ENCODE peak calls at places on chromosomes 1 and 21, in four cellular contexts. W, T, B and J are unnamed samples.

GRCh38 chr1:91617242-91617837 is 116.7 kb downstream of the CDC7 start:
- DNase-seq in W (peak), T (peak), B (no peak), J (no peak)

GRCh38 chr1:24929091-24929875 is 793 bp downstream of the RUNX3 start:
- DNase-seq in W (no peak), T (peak), B (no peak), J (peak)

GRCh38 chr1:203268901-203269653 is 36.2 kb upstream of the BTG2 start:
- DNase-seq in W (peak), T (peak), B (no peak), J (peak)

GRCh38 chr21:17461582-17461981 is 51.3 kb upstream of the CXADR start:
- DNase-seq in W (no peak), T (no peak), B (no peak), J (no peak)

GRCh38 chr1:236413688-236414087 is 19.6 kb downstream of the EDARADD start:
- DNase-seq in W (no peak), T (no peak), B (no peak), J (no peak)

GRCh38 chr1:89608627-89609338 is 24.1 kb upstream of the LRRC8C start:
- DNase-seq in W (no peak), T (no peak), B (no peak), J (peak)

GRCh38 chr1:243432136-243432535 is 176.3 kb downstream of the SDCCAG8 start:
- DNase-seq in W (no peak), T (peak), B (no peak), J (no peak)

GRCh38 chr1:179036844-179037465 is 11.3 kb downstream of the FAM20B start:
- DNase-seq in W (no peak), T (no peak), B (no peak), J (no peak)

GRCh38 chr1:200130552-200130951 is 103.0 kb downstream of the NR5A2 start:
- DNase-seq in W (no peak), T (no peak), B (no peak), J (no peak)

GRCh38 chr1:230208619-230209261 is 141.7 kb downstream of the GALNT2 start:
- DNase-seq in W (no peak), T (no peak), B (peak), J (no peak)

GRCh38 chr1:15034656-15035055 is 118.9 kb upstream of the TMEM51 start:
- DNase-seq in W (no peak), T (no peak), B (no peak), J (no peak)

GRCh38 chr1:26450906-26451305 is 18.8 kb downstream of the DHDDS start:
- DNase-seq in W (no peak), T (no peak), B (no peak), J (no peak)

GRCh38 chr1:3003039-3003940 is 18.0 kb upstream of the ACTRT2 start:
- DNase-seq in W (no peak), T (no peak), B (no peak), J (no peak)

GRCh38 chr1:112807117-112807516 is 92.0 kb upstream of the PPM1J start:
- DNase-seq in W (no peak), T (no peak), B (no peak), J (no peak)

GRCh38 chr1:84669831-84670230 is 20.4 kb downstream of the SSX2IP start:
- DNase-seq in W (no peak), T (no peak), B (no peak), J (no peak)

GRCh38 chr1:29584816-29585600 is 348.7 kb downstream of the PTPRU start:
- DNase-seq in W (no peak), T (peak), B (no peak), J (no peak)

GRCh38 chr1:230230948-230231738 is 164.1 kb downstream of the GALNT2 start:
- DNase-seq in W (no peak), T (no peak), B (no peak), J (no peak)